ENCODE peak calls at places on chromosomes 2 and 18, in six cellular contexts. One of them, this sample, is unnamed.

GRCh38 chr18:26233208-26233607 is 7.0 kb downstream of the TAF4B start:
- DNase-seq in uterus: no peak
- DNase-seq in heart left ventricle: no peak
- DNase-seq in sigmoid colon: no peak
- DNase-seq in A549: no peak
- DNase-seq in Peyer's patch: no peak
- DNase-seq in this sample: no peak

GRCh38 chr2:217054791-217055190 is 194.9 kb upstream of the TNP1 start:
- DNase-seq in Peyer's patch: no peak
- DNase-seq in A549: no peak
- DNase-seq in sigmoid colon: no peak
- DNase-seq in heart left ventricle: no peak
- DNase-seq in uterus: no peak
- DNase-seq in this sample: no peak

GRCh38 chr2:74756356-74756890 is 77.5 kb upstream of the HK2 start:
- DNase-seq in uterus: no peak
- DNase-seq in A549: no peak
- DNase-seq in heart left ventricle: no peak
- DNase-seq in sigmoid colon: no peak
- DNase-seq in Peyer's patch: no peak
- DNase-seq in this sample: no peak

GRCh38 chr2:120874401-120874821 is 138.7 kb downstream of the GLI2 start:
- DNase-seq in heart left ventricle: peak
- DNase-seq in Peyer's patch: no peak
- DNase-seq in uterus: no peak
- DNase-seq in sigmoid colon: peak
- DNase-seq in A549: no peak
- DNase-seq in this sample: no peak

GRCh38 chr2:159968282-159968900 is 94.0 kb downstream of the PLA2R1 start:
- DNase-seq in A549: peak
- DNase-seq in uterus: no peak
- DNase-seq in heart left ventricle: no peak
- DNase-seq in sigmoid colon: no peak
- DNase-seq in Peyer's patch: no peak
- DNase-seq in this sample: peak

GRCh38 chr2:218995972-218996644 is 2.9 kb upstream of the CRYBA2 start:
- DNase-seq in heart left ventricle: peak
- DNase-seq in A549: peak
- DNase-seq in sigmoid colon: peak
- DNase-seq in Peyer's patch: peak
- DNase-seq in uterus: peak
- DNase-seq in this sample: peak

GRCh38 chr2:4930704-4931103 is 761.5 kb upstream of the SOX11 start:
- DNase-seq in uterus: no peak
- DNase-seq in A549: no peak
- DNase-seq in sigmoid colon: no peak
- DNase-seq in heart left ventricle: no peak
- DNase-seq in Peyer's patch: no peak
- DNase-seq in this sample: no peak

GRCh38 chr18:46319793-46320192 is 215.6 kb downstream of the HAUS1 start:
- DNase-seq in sigmoid colon: no peak
- DNase-seq in Peyer's patch: no peak
- DNase-seq in uterus: no peak
- DNase-seq in heart left ventricle: no peak
- DNase-seq in A549: no peak
- DNase-seq in this sample: no peak

GRCh38 chr2:222903234-222904220 is 42.7 kb downstream of the ACSL3 start:
- DNase-seq in uterus: peak
- DNase-seq in Peyer's patch: peak
- DNase-seq in sigmoid colon: no peak
- DNase-seq in heart left ventricle: no peak
- DNase-seq in A549: peak
- DNase-seq in this sample: peak

GRCh38 chr2:12725238-12726187 is 8.8 kb downstream of the TRIB2 start:
- DNase-seq in Peyer's patch: no peak
- DNase-seq in sigmoid colon: no peak
- DNase-seq in heart left ventricle: no peak
- DNase-seq in A549: no peak
- DNase-seq in uterus: no peak
- DNase-seq in this sample: no peak

GRCh38 chr2:70978388-70979357 is at the start of gene ANKRD53:
- DNase-seq in uterus: peak
- DNase-seq in A549: no peak
- DNase-seq in Peyer's patch: peak
- DNase-seq in heart left ventricle: peak
- DNase-seq in sigmoid colon: peak
- DNase-seq in this sample: peak
- TF ChIP-seq POLR2A in uterus: no peak
- TF ChIP-seq POLR2A in A549: no peak
- TF ChIP-seq POLR2A in Peyer's patch: no peak
- TF ChIP-seq POLR2A in heart left ventricle: no peak
- TF ChIP-seq POLR2A in sigmoid colon: no peak
- TF ChIP-seq POLR2A in this sample: no peak

DNA sequence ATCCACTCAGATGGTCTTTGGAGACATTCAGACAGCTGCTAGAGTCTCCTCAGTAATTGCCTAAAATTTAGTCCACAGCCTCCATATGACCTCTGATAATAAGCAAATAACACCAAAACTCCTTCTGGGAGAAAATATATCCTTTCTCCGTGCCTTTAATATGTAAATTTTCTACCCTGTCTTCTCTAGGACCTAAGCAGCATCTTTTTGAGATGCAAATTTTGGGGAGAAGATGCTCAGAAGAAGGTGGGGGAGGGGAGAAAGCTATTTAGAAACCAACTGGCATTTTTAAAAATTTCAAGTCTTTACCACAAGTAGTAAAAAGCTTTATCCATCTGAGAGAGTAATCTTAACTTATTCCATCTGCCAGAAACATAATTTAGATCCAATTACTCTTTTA is 120.4 kb upstream of the MSH6 start:
- DNase-seq in uterus: no peak
- DNase-seq in sigmoid colon: no peak
- DNase-seq in A549: no peak
- DNase-seq in heart left ventricle: no peak
- DNase-seq in Peyer's patch: no peak
- DNase-seq in this sample: no peak
- H3K4me3 ChIP-seq in uterus: no peak
- H3K4me3 ChIP-seq in sigmoid colon: no peak
- H3K4me3 ChIP-seq in A549: no peak
- H3K4me3 ChIP-seq in heart left ventricle: no peak
- H3K4me3 ChIP-seq in Peyer's patch: no peak
- H3K4me3 ChIP-seq in this sample: no peak

GRCh38 chr2:11129598-11130449 is 25.4 kb upstream of the SLC66A3 start:
- DNase-seq in heart left ventricle: peak
- DNase-seq in sigmoid colon: no peak
- DNase-seq in uterus: peak
- DNase-seq in Peyer's patch: peak
- DNase-seq in A549: peak
- DNase-seq in this sample: no peak
- TF ChIP-seq POLR2A in heart left ventricle: no peak
- TF ChIP-seq POLR2A in sigmoid colon: no peak
- TF ChIP-seq POLR2A in uterus: no peak
- TF ChIP-seq POLR2A in Peyer's patch: no peak
- TF ChIP-seq POLR2A in A549: no peak
- TF ChIP-seq POLR2A in this sample: no peak

DNA sequence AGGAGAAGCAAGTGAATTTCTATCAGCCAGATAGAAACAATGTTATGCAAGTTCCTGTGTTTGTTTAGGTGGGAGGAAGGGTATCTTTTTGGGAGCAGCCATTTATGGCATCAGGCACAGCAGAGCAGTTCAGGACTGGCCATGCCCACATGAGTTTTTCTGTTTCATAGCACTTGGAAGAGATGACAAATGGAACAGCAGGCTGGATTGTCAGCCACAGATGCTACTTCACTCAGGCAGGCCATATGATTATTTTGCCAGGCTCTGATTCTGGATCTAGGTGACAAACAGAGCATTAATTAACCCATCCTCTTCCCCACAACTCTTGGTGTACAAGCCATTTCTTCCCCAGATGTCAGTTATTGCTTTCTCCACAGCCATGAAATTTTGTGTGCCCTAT is 63.8 kb downstream of the GALNT13 start:
- DNase-seq in A549: no peak
- DNase-seq in heart left ventricle: no peak
- DNase-seq in Peyer's patch: no peak
- DNase-seq in sigmoid colon: no peak
- DNase-seq in uterus: no peak
- DNase-seq in this sample: no peak
- H3K4me3 ChIP-seq in A549: no peak
- H3K4me3 ChIP-seq in heart left ventricle: no peak
- H3K4me3 ChIP-seq in Peyer's patch: no peak
- H3K4me3 ChIP-seq in sigmoid colon: no peak
- H3K4me3 ChIP-seq in uterus: no peak
- H3K4me3 ChIP-seq in this sample: no peak

GRCh38 chr18:23442958-23443357 is 10.1 kb upstream of the RIOK3 start:
- DNase-seq in A549: no peak
- DNase-seq in heart left ventricle: no peak
- DNase-seq in uterus: no peak
- DNase-seq in sigmoid colon: no peak
- DNase-seq in Peyer's patch: no peak
- DNase-seq in this sample: no peak

GRCh38 chr18:23438046-23438377 is 15.1 kb upstream of the RIOK3 start:
- DNase-seq in uterus: no peak
- DNase-seq in heart left ventricle: no peak
- DNase-seq in A549: no peak
- DNase-seq in Peyer's patch: no peak
- DNase-seq in sigmoid colon: no peak
- DNase-seq in this sample: no peak

GRCh38 chr18:23438608-23439366 is 14.3 kb upstream of the RIOK3 start:
- DNase-seq in uterus: no peak
- DNase-seq in A549: no peak
- DNase-seq in heart left ventricle: no peak
- DNase-seq in Peyer's patch: no peak
- DNase-seq in sigmoid colon: no peak
- DNase-seq in this sample: no peak

GRCh38 chr18:23433360-23433759 is 19.7 kb upstream of the RIOK3 start:
- DNase-seq in heart left ventricle: no peak
- DNase-seq in uterus: no peak
- DNase-seq in sigmoid colon: no peak
- DNase-seq in Peyer's patch: peak
- DNase-seq in A549: no peak
- DNase-seq in this sample: no peak

DNA sequence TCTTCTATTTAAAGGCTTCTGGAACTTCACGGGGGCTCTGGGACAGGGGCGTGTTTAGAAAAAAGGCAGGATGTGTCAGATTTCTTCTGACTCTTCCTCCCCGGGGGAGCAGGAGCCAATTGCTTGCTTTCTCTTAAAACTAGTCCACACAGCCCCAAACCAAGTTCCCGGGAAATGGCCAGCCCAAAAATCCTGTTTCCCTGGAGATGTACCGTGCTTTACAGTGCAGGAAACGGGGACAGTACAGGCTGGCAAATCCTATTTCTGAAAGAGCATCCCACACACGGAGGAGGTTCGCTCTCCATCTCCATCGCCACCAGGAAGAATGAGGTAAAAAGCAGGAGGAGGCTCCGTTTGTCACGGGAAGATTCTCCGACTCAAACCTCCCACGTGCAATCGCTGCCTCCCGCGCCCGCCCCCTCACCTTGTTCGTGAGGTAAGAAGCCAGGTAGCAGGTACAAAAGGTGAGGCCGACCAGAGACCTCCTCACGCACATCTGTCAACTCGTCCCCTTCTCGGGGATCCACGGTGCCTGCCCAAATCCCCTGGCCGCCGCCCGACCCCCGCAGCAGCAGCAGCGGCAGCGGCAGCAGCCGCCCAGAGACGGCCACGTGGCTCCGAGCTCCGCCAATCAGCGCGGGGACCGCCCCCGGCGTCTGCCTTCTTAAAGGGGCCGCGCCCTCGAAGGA is 15.6 kb upstream of the RIOK3 start:
- DNase-seq in A549: peak
- DNase-seq in sigmoid colon: peak
- DNase-seq in uterus: peak
- DNase-seq in Peyer's patch: peak
- DNase-seq in heart left ventricle: peak
- DNase-seq in this sample: peak
- TF ChIP-seq POLR2A in A549: peak
- TF ChIP-seq POLR2A in sigmoid colon: no peak
- TF ChIP-seq POLR2A in uterus: no peak
- TF ChIP-seq POLR2A in Peyer's patch: no peak
- TF ChIP-seq POLR2A in heart left ventricle: peak
- TF ChIP-seq POLR2A in this sample: no peak